ENCODE peak calls at places on chromosomes 4 and X, in four cellular contexts. S, E, Q and Y are unnamed samples. For H3K4me1, the result is how much of the 10 kb centered on the place peaks cover.

GRCh38 chrX:49273181-49273727 is 3.7 kb downstream of the PPP1R3F start:
- DNase-seq in S (peak), E (peak), Q (no peak), Y (no peak)

GRCh38 chr4:2570551-2571222 is 34.2 kb downstream of the FAM193A start:
- DNase-seq in S (no peak), E (no peak), Q (no peak), Y (peak)

GRCh38 chr4:153018716-153019115 is 82.6 kb downstream of the FHDC1 start:
- DNase-seq in S (no peak), E (no peak), Q (no peak), Y (no peak)

GRCh38 chrX:112233164-112233563 is 150.6 kb upstream of the TRPC5 start:
- DNase-seq in S (no peak), E (no peak), Q (no peak), Y (no peak)

GRCh38 chrX:10986616-10987015 is 124.5 kb upstream of the HCCS start:
- DNase-seq in S (no peak), E (no peak), Q (no peak), Y (no peak)

GRCh38 chr4:623914-624626 is 1.3 kb upstream of the PDE6B start:
- DNase-seq in S (no peak), E (no peak), Q (no peak), Y (no peak)

GRCh38 chrX:18630956-18631355 is 41.0 kb downstream of the RS1 start:
- DNase-seq in S (no peak), E (no peak), Q (no peak), Y (no peak)

GRCh38 chrX:46758956-46759644 is at the start of gene SLC9A7:
- DNase-seq in S (peak), E (peak), Q (peak), Y (peak)

GRCh38 chr4:13530823-13531608 is 13.3 kb downstream of the NKX3-2 start:
- DNase-seq in S (no peak), E (no peak), Q (no peak), Y (no peak)

GRCh38 chr4:110196206-110196870 is 2.1 kb downstream of the ELOVL6 start:
- DNase-seq in S (peak), E (peak), Q (peak), Y (peak)

GRCh38 chr4:48490680-48491513 is 845 bp downstream of the ZAR1 start:
- DNase-seq in S (peak), E (no peak), Q (no peak), Y (peak)

GRCh38 chrX:30961387-30961786 is 72.3 kb upstream of the TAB3 start:
- DNase-seq in S (no peak), E (no peak), Q (no peak), Y (no peak)

GRCh38 chrX:108131471-108131870 is 39.9 kb downstream of the ATG4A start:
- DNase-seq in S (no peak), E (no peak), Q (no peak), Y (no peak)

GRCh38 chrX:1027133-1027532 is 185.3 kb downstream of the CRLF2 start:
- DNase-seq in S (no peak), E (no peak), Q (no peak), Y (no peak)

GRCh38 chrX:70826715-70827114 is 81.8 kb downstream of the TEX11 start:
- DNase-seq in S (no peak), E (no peak), Q (no peak), Y (no peak)

GRCh38 chr4:7764466-7764865 is 175.2 kb downstream of the AFAP1 start:
- DNase-seq in S (no peak), E (no peak), Q (no peak), Y (peak)

GRCh38 chr4:24471623-24472510 is 112.5 kb downstream of the DHX15 start:
- DNase-seq in S (peak), E (no peak), Q (no peak), Y (peak)

GRCh38 chr4:96056346-96056934 is 216.5 kb downstream of the PDHA2 start:
- DNase-seq in S (no peak), E (no peak), Q (no peak), Y (peak)

GRCh38 chr4:123397276-123398150 is 918 bp downstream of the SPRY1 start:
- DNase-seq in S (peak), E (peak), Q (peak), Y (peak)

GRCh38 chr4:147378780-147379179 is 102.1 kb upstream of the EDNRA start:
- DNase-seq in S (no peak), E (no peak), Q (no peak), Y (no peak)

GRCh38 chr4:138560448-138560847 is 318.3 kb upstream of the SLC7A11 start:
- DNase-seq in S (no peak), E (no peak), Q (no peak), Y (no peak)

GRCh38 chrX:138711399-138712347 is at the start of gene FGF13:
- DNase-seq in S (peak), E (peak), Q (peak), Y (peak)
- H3K27ac ChIP-seq in S (no peak), E (no peak), Q (no peak), Y (no peak)

DNA sequence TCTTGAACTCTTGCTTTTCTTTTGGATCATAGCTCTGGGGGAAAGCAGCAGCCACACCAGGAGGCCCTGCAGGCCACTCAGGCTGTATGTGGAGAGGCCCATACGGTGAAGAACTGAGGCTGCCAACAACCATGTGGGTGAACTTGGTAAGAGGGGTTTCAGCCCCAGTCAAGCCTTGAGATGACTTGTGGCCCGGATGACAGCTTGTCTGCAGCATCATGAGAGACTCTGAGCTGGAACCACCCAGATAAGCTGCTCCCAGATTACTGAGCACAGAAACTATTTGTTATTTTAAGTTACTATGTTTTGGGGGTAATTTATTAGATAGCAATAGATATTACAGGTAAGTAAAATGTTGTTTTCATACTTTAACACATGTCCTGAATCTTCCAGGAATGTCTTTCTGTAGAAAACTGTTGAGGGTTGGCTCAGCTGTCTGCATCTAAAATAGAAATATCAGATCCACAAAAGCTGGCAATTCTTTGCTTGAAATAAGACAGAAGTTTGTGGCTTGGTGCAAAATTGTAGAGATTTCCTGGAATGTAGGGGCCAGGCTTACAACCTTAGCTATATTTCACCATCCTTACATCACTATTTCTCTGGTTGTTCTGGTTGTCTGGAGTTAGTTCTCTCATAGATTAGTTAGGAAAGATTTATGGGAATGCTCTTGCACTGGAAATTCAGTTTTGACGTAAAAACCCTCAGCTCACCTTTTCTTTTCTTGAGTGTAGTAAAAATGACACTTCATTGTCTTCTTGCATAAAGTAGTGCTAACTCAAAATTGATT is 272.1 kb downstream of the RAPGEF2 start:
- DNase-seq in S (no peak), E (no peak), Q (no peak), Y (no peak)
- H3K4me1 ChIP-seq in S (under half), E (under half), Q (under half), Y (under half)

GRCh38 chr4:10491420-10491819 is 34.2 kb upstream of the ZNF518B start:
- DNase-seq in S (no peak), E (no peak), Q (no peak), Y (no peak)

GRCh38 chr4:10490996-10491395 is 33.8 kb upstream of the ZNF518B start:
- DNase-seq in S (no peak), E (no peak), Q (no peak), Y (no peak)

GRCh38 chr4:10492486-10492885 is 35.3 kb upstream of the ZNF518B start:
- DNase-seq in S (no peak), E (no peak), Q (no peak), Y (no peak)

GRCh38 chr4:10495651-10496050 is 38.4 kb upstream of the ZNF518B start:
- DNase-seq in S (no peak), E (no peak), Q (no peak), Y (no peak)

GRCh38 chr4:10496200-10496599 is 39.0 kb upstream of the ZNF518B start:
- DNase-seq in S (no peak), E (no peak), Q (no peak), Y (no peak)
- H3K27ac ChIP-seq in S (no peak), E (no peak), Q (no peak), Y (no peak)

DNA sequence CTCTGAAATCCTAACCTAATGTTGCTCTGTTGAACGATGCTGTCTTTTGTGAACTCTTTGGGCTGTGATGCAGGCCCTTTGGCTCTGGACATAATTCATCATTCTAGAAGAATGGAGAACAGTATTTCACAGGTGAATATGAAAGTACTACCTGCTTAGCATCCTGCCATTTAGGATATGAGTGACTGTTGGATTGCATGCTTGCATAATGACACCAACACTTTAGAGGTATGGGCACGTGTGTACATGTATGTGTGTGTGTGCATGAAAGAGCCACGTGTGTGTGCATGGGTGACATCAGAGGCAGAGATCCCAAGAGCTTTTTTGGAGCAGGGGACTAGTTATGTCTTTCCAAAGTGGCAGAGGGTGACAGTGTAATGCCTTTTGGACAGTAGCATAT is 70.2 kb upstream of the ZNF518B start:
- DNase-seq in S (no peak), E (no peak), Q (no peak), Y (no peak)
- H3K4me1 ChIP-seq in S (under half), E (under half), Q (under half), Y (under half)

DNA sequence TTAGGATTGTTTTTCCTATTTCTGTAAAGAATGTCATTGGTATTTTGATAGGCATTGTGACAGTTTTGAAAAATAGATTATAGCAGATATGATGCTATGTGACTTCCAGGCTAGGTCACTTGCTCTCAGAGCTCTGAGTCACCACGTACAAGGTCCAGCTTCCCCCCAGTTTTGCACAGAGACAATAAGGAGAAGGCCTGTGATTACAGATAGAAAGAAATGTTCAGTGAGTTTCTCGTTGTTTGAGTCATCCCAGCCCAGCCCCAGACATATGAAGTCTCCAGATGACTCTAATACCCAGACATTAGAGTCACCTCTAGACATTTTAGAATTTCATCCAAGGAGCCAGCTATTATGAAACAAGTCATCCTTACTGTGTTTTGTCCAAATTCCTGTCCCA is 57.2 kb downstream of the MFAP3L start:
- DNase-seq in S (no peak), E (no peak), Q (no peak), Y (no peak)
- H3K27ac ChIP-seq in S (no peak), E (no peak), Q (no peak), Y (no peak)

DNA sequence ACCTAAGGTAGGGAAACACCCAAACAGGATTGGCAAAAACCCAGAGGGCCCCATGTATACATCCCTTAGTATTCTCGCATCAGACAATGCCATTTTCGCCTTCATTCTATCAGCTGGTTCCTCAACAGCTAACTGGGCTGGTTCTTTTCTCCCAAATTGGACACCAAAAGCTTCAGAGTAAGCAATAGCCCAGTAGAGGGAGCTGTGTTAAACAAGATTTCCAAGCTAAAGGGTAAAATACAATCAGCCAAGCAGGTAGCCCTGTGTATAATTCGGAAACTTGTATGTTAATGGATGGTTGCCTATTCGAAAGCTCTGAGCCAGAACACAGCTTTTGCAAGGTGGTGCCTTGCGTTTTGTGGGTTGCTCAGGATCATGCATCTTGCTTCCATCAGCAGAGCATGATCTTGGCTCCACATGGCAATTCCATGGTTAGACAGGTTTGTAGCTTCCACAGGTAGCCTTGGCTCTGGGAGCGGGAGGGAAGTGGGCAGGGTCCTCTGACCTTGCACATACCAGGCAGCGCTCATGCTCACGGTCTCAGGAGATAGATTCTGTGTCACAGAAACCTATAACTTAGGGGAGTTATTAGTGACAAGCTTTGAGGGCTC is 115.2 kb upstream of the LNX1 start:
- DNase-seq in S (no peak), E (peak), Q (no peak), Y (no peak)
- H3K4me1 ChIP-seq in S (under half), E (under half), Q (under half), Y (under half)